ENCODE peak calls at places on chromosomes 1 and 21, in five cellular contexts. E is kidney, Q is H1, Z is astrocyte of the spinal cord, U is psoas muscle. W is an unnamed sample.

GRCh38 chr1:223500560-223501425 is 107.6 kb downstream of the CCDC185 start:
- DNase-seq in E (peak), U (no peak), Z (peak), Q (no peak), W (peak)

GRCh38 chr1:147598631-147599361 is 57.5 kb downstream of the BCL9 start:
- DNase-seq in E (peak), U (peak), Q (no peak), Z (peak), W (no peak)

GRCh38 chr1:88661188-88661587 is 22.9 kb upstream of the PKN2 start:
- DNase-seq in U (no peak), Q (no peak), E (no peak), Z (no peak), W (no peak)

GRCh38 chr1:113243529-113243928 is 146.8 kb upstream of the MAGI3 start:
- DNase-seq in U (no peak), Q (no peak), Z (no peak), E (no peak), W (no peak)

GRCh38 chr1:99531578-99532570 is 114.0 kb upstream of the PALMD start:
- DNase-seq in E (no peak), Q (no peak), U (no peak), Z (no peak), W (no peak)

GRCh38 chr1:27566462-27567182 is 37.3 kb downstream of the AHDC1 start:
- DNase-seq in E (no peak), U (peak), Q (no peak), Z (no peak), W (no peak)

GRCh38 chr1:84877592-84877991 is 15.4 kb downstream of the LPAR3 start:
- DNase-seq in Z (no peak), Q (no peak), U (no peak), E (no peak), W (peak)

GRCh38 chr1:54906586-54906985 is 19.6 kb upstream of the DHCR24 start:
- DNase-seq in U (no peak), Q (no peak), E (no peak), Z (no peak), W (no peak)

GRCh38 chr1:221292652-221293051 is 413.4 kb downstream of the HLX start:
- DNase-seq in Z (no peak), E (no peak), U (no peak), Q (peak), W (no peak)

GRCh38 chr21:42164064-42164789 is 54.7 kb upstream of the ABCG1 start:
- DNase-seq in Z (no peak), U (peak), Q (peak), E (peak), W (peak)

GRCh38 chr1:228391411-228392020 is 15.1 kb downstream of the TRIM11 start:
- DNase-seq in E (peak), Q (no peak), Z (no peak), U (peak), W (no peak)

GRCh38 chr1:225462714-225463574 is 35.1 kb upstream of the LBR start:
- DNase-seq in E (peak), U (peak), Z (no peak), Q (no peak), W (no peak)

GRCh38 chr1:208423522-208423921 is 179.3 kb upstream of the PLXNA2 start:
- DNase-seq in E (no peak), U (no peak), Z (no peak), Q (no peak), W (no peak)

GRCh38 chr1:67211589-67212563 is 45.6 kb downstream of the IL23R start:
- DNase-seq in U (no peak), E (no peak), Q (no peak), Z (peak), W (peak)

GRCh38 chr1:53617382-53618217 is 121.4 kb downstream of the GLIS1 start:
- DNase-seq in U (no peak), Z (peak), Q (no peak), E (peak), W (peak)

GRCh38 chr1:201946224-201946908 is at the start of gene LMOD1:
- DNase-seq in E (peak), Z (peak), Q (peak), U (peak), W (peak)

GRCh38 chr1:12339410-12339809 is 109.6 kb downstream of the VPS13D start:
- DNase-seq in Z (no peak), E (no peak), Q (no peak), U (no peak), W (no peak)

DNA sequence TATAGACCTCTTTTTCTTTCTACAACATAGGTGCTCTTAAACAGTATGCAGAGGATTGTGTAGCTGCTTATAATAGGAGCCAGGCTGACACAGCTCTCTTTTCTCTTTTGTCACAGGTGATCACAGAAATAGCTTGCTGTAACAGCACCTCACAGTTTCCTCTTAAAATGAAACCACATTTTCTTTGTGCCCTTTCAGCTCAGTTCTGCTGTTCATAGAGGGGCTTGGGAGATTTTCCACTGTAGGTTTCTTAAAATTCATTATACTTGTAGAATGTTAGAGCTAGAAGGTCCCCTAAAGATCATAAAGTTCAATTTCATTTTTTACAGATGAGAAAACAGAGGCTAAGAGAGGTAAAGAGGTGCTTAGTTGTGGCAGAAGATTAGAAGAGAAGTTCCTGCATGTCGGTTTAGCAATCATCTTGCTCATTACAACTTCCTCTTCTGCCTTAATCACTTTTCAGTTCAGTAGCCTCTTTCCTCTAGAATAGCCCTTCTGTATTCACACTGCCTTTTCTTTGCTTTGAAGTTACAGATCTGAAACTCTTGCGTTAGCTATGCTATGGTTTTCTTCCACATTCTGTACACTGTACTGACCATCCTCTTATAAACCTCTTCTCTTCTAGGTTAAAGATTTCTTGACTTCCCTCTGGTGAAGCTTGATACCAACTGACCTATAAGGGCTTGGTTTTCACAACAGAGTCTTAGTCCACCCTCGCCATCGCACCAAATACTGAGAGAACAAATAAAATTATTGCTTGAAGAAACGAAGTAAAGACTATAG is 35.1 kb downstream of the C21orf91 start:
- DNase-seq in Z (no peak), E (no peak), Q (no peak), U (no peak), W (no peak)
- H3K4me3 ChIP-seq in Z (no peak), E (no peak), Q (no peak), U (no peak), W (no peak)

GRCh38 chr1:159012495-159012894 is 2.8 kb downstream of the IFI16 start:
- DNase-seq in Q (no peak), U (no peak), Z (peak), E (no peak), W (no peak)
- H3K4me3 ChIP-seq in Q (no peak), U (peak), Z (peak), E (peak), W (peak)

GRCh38 chr21:31967334-31967733 is 94.5 kb downstream of the HUNK start:
- DNase-seq in E (no peak), Q (no peak), Z (no peak), U (no peak), W (no peak)
- H3K4me3 ChIP-seq in E (no peak), Q (no peak), Z (no peak), U (no peak), W (no peak)

GRCh38 chr1:240101737-240102136 is 10.1 kb downstream of the FMN2 start:
- DNase-seq in Q (no peak), Z (peak), U (no peak), E (no peak), W (no peak)
- H3K4me3 ChIP-seq in Q (no peak), Z (no peak), U (no peak), E (no peak), W (no peak)

GRCh38 chr1:1425753-1426495 is 4.8 kb upstream of the ANKRD65 start:
- DNase-seq in U (no peak), E (peak), Z (no peak), Q (no peak), W (no peak)
- H3K4me3 ChIP-seq in U (no peak), E (no peak), Z (no peak), Q (peak), W (no peak)

GRCh38 chr1:173525936-173526335 is 48.8 kb downstream of the PRDX6 start:
- DNase-seq in Z (no peak), Q (no peak), E (no peak), U (no peak), W (no peak)
- H3K4me3 ChIP-seq in Z (no peak), Q (no peak), E (no peak), U (no peak), W (no peak)